ENCODE peak calls at places on chromosome 13, in seven cellular contexts. One of them, this sample, is unnamed. For H3K36me3, the result is how much of the 10 kb centered on the place peaks cover.

GRCh38 chr13:50357586-50358118 is 342.4 kb downstream of the KCNRG start:
- DNase-seq in bronchial epithelial cell: peak
- DNase-seq in mucosa of descending colon: no peak
- DNase-seq in A673: no peak
- DNase-seq in Karpas-422: no peak
- DNase-seq in thoracic aorta: no peak
- DNase-seq in effector memory CD4-positive, alpha-beta T cell: no peak
- DNase-seq in this sample: no peak

GRCh38 chr13:43221611-43222010 is 198.2 kb downstream of the DNAJC15 start:
- DNase-seq in mucosa of descending colon: no peak
- DNase-seq in effector memory CD4-positive, alpha-beta T cell: no peak
- DNase-seq in A673: no peak
- DNase-seq in bronchial epithelial cell: no peak
- DNase-seq in Karpas-422: no peak
- DNase-seq in thoracic aorta: no peak
- DNase-seq in this sample: no peak

GRCh38 chr13:62879071-62879470 is 1463.4 kb upstream of the PCDH20 start:
- DNase-seq in thoracic aorta: no peak
- DNase-seq in Karpas-422: no peak
- DNase-seq in effector memory CD4-positive, alpha-beta T cell: no peak
- DNase-seq in mucosa of descending colon: no peak
- DNase-seq in A673: peak
- DNase-seq in bronchial epithelial cell: no peak
- DNase-seq in this sample: peak

GRCh38 chr13:49220035-49220855 is at the start of gene MLNR:
- DNase-seq in Karpas-422: no peak
- DNase-seq in thoracic aorta: no peak
- DNase-seq in bronchial epithelial cell: no peak
- DNase-seq in mucosa of descending colon: peak
- DNase-seq in effector memory CD4-positive, alpha-beta T cell: peak
- DNase-seq in A673: peak
- DNase-seq in this sample: peak

GRCh38 chr13:100484708-100485107 is 103.9 kb downstream of the GGACT start:
- DNase-seq in thoracic aorta: no peak
- DNase-seq in Karpas-422: no peak
- DNase-seq in bronchial epithelial cell: no peak
- DNase-seq in mucosa of descending colon: peak
- DNase-seq in A673: no peak
- DNase-seq in effector memory CD4-positive, alpha-beta T cell: no peak
- DNase-seq in this sample: no peak

GRCh38 chr13:91369432-91369831 is 21.9 kb downstream of the MIR17HG start:
- DNase-seq in mucosa of descending colon: no peak
- DNase-seq in bronchial epithelial cell: no peak
- DNase-seq in Karpas-422: no peak
- DNase-seq in A673: peak
- DNase-seq in thoracic aorta: no peak
- DNase-seq in effector memory CD4-positive, alpha-beta T cell: no peak
- DNase-seq in this sample: peak

GRCh38 chr13:41054212-41054877 is 7.0 kb upstream of the WBP4 start:
- DNase-seq in bronchial epithelial cell: peak
- DNase-seq in mucosa of descending colon: no peak
- DNase-seq in thoracic aorta: no peak
- DNase-seq in A673: peak
- DNase-seq in Karpas-422: peak
- DNase-seq in effector memory CD4-positive, alpha-beta T cell: peak
- DNase-seq in this sample: no peak

GRCh38 chr13:20161275-20161950 is 561 bp upstream of the GJA3 start:
- DNase-seq in Karpas-422: peak
- DNase-seq in A673: peak
- DNase-seq in thoracic aorta: no peak
- DNase-seq in mucosa of descending colon: peak
- DNase-seq in effector memory CD4-positive, alpha-beta T cell: peak
- DNase-seq in bronchial epithelial cell: no peak
- DNase-seq in this sample: no peak

GRCh38 chr13:59374720-59375119 is 789.0 kb downstream of the DIAPH3 start:
- DNase-seq in thoracic aorta: no peak
- DNase-seq in effector memory CD4-positive, alpha-beta T cell: no peak
- DNase-seq in A673: no peak
- DNase-seq in bronchial epithelial cell: no peak
- DNase-seq in mucosa of descending colon: no peak
- DNase-seq in Karpas-422: no peak
- DNase-seq in this sample: no peak

GRCh38 chr13:59950201-59950730 is 213.5 kb downstream of the DIAPH3 start:
- DNase-seq in mucosa of descending colon: no peak
- DNase-seq in thoracic aorta: no peak
- DNase-seq in A673: peak
- DNase-seq in Karpas-422: no peak
- DNase-seq in effector memory CD4-positive, alpha-beta T cell: no peak
- DNase-seq in bronchial epithelial cell: no peak
- DNase-seq in this sample: no peak

GRCh38 chr13:105312906-105313305 is 1222.6 kb downstream of the EFNB2 start:
- DNase-seq in A673: no peak
- DNase-seq in effector memory CD4-positive, alpha-beta T cell: no peak
- DNase-seq in thoracic aorta: no peak
- DNase-seq in Karpas-422: no peak
- DNase-seq in mucosa of descending colon: no peak
- DNase-seq in bronchial epithelial cell: no peak
- DNase-seq in this sample: no peak

GRCh38 chr13:39038569-39038898 is 278 bp downstream of the NHLRC3 start:
- DNase-seq in mucosa of descending colon: no peak
- DNase-seq in A673: peak
- DNase-seq in thoracic aorta: no peak
- DNase-seq in Karpas-422: peak
- DNase-seq in effector memory CD4-positive, alpha-beta T cell: peak
- DNase-seq in bronchial epithelial cell: no peak
- DNase-seq in this sample: no peak

GRCh38 chr13:33624740-33625139 is 193.2 kb upstream of the RFC3 start:
- DNase-seq in Karpas-422: no peak
- DNase-seq in thoracic aorta: no peak
- DNase-seq in effector memory CD4-positive, alpha-beta T cell: no peak
- DNase-seq in mucosa of descending colon: no peak
- DNase-seq in bronchial epithelial cell: no peak
- DNase-seq in A673: no peak
- DNase-seq in this sample: no peak

GRCh38 chr13:98324105-98324504 is 147.0 kb upstream of the RNF113B start:
- DNase-seq in bronchial epithelial cell: no peak
- DNase-seq in mucosa of descending colon: no peak
- DNase-seq in thoracic aorta: no peak
- DNase-seq in A673: no peak
- DNase-seq in effector memory CD4-positive, alpha-beta T cell: no peak
- DNase-seq in Karpas-422: no peak
- DNase-seq in this sample: no peak

GRCh38 chr13:106161186-106161585 is 374.3 kb downstream of the EFNB2 start:
- DNase-seq in mucosa of descending colon: no peak
- DNase-seq in A673: no peak
- DNase-seq in effector memory CD4-positive, alpha-beta T cell: no peak
- DNase-seq in thoracic aorta: no peak
- DNase-seq in Karpas-422: no peak
- DNase-seq in bronchial epithelial cell: no peak
- DNase-seq in this sample: no peak

GRCh38 chr13:78993792-78994191 is 334.8 kb upstream of the OBI1 start:
- DNase-seq in effector memory CD4-positive, alpha-beta T cell: no peak
- DNase-seq in bronchial epithelial cell: no peak
- DNase-seq in A673: peak
- DNase-seq in mucosa of descending colon: no peak
- DNase-seq in thoracic aorta: no peak
- DNase-seq in Karpas-422: no peak
- DNase-seq in this sample: no peak

GRCh38 chr13:26117620-26118019 is 65.8 kb upstream of the SHISA2 start:
- DNase-seq in Karpas-422: no peak
- DNase-seq in effector memory CD4-positive, alpha-beta T cell: no peak
- DNase-seq in thoracic aorta: no peak
- DNase-seq in A673: no peak
- DNase-seq in bronchial epithelial cell: no peak
- DNase-seq in mucosa of descending colon: no peak
- DNase-seq in this sample: no peak

DNA sequence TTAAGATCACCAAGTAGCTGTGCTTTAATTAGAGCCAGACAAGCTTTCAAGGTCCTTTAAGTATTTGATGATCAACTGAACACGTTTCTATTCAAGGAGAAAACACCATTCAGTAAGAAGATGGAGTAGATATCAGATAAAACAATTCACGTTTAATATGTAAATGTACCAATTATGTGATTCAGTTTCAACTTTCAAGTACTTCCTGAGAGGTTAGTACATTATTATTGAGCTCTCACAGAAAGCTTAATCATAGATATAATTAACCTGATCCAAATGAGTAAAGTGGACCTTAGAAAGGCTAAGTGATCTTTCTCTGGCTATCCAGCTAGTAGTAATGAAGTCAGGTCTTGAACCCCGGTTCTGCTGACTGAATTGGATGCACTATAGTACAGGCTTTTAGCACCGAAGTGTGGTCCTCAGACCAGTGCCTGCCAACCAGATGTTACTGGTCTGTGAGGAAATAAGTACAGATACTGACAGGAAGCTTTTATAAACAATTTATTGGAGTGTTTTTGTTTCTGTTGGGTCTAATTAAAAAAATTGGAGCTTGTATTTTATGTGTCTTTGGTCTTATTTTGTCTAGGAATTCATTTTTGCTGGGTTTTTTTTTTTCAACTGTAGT is 10.2 kb downstream of the CLN5 start:
- DNase-seq in effector memory CD4-positive, alpha-beta T cell: no peak
- DNase-seq in Karpas-422: no peak
- DNase-seq in A673: no peak
- DNase-seq in bronchial epithelial cell: no peak
- DNase-seq in mucosa of descending colon: no peak
- DNase-seq in thoracic aorta: no peak
- DNase-seq in this sample: no peak
- H3K36me3 ChIP-seq in effector memory CD4-positive, alpha-beta T cell: under half
- H3K36me3 ChIP-seq in Karpas-422: under half
- H3K36me3 ChIP-seq in A673: under half
- H3K36me3 ChIP-seq in bronchial epithelial cell: under half
- H3K36me3 ChIP-seq in mucosa of descending colon: under half
- H3K36me3 ChIP-seq in thoracic aorta: under half
- H3K36me3 ChIP-seq in this sample: half or more

GRCh38 chr13:110498765-110499164 is 62.8 kb downstream of the RAB20 start:
- DNase-seq in effector memory CD4-positive, alpha-beta T cell: no peak
- DNase-seq in A673: no peak
- DNase-seq in bronchial epithelial cell: no peak
- DNase-seq in mucosa of descending colon: no peak
- DNase-seq in Karpas-422: no peak
- DNase-seq in thoracic aorta: no peak
- DNase-seq in this sample: no peak

GRCh38 chr13:110503037-110503901 is 58.3 kb downstream of the RAB20 start:
- DNase-seq in A673: peak
- DNase-seq in thoracic aorta: no peak
- DNase-seq in Karpas-422: peak
- DNase-seq in mucosa of descending colon: no peak
- DNase-seq in bronchial epithelial cell: no peak
- DNase-seq in effector memory CD4-positive, alpha-beta T cell: no peak
- DNase-seq in this sample: peak

GRCh38 chr13:110503979-110504499 is 57.5 kb downstream of the RAB20 start:
- DNase-seq in bronchial epithelial cell: no peak
- DNase-seq in mucosa of descending colon: peak
- DNase-seq in thoracic aorta: no peak
- DNase-seq in A673: no peak
- DNase-seq in Karpas-422: no peak
- DNase-seq in effector memory CD4-positive, alpha-beta T cell: no peak
- DNase-seq in this sample: no peak

GRCh38 chr13:110499621-110500281 is 61.8 kb downstream of the RAB20 start:
- DNase-seq in effector memory CD4-positive, alpha-beta T cell: no peak
- DNase-seq in thoracic aorta: no peak
- DNase-seq in Karpas-422: no peak
- DNase-seq in bronchial epithelial cell: peak
- DNase-seq in mucosa of descending colon: no peak
- DNase-seq in A673: peak
- DNase-seq in this sample: peak

GRCh38 chr13:110501188-110501587 is 60.3 kb downstream of the RAB20 start:
- DNase-seq in Karpas-422: no peak
- DNase-seq in thoracic aorta: no peak
- DNase-seq in A673: no peak
- DNase-seq in effector memory CD4-positive, alpha-beta T cell: no peak
- DNase-seq in bronchial epithelial cell: no peak
- DNase-seq in mucosa of descending colon: no peak
- DNase-seq in this sample: no peak
- H3K36me3 ChIP-seq in Karpas-422: under half
- H3K36me3 ChIP-seq in thoracic aorta: half or more
- H3K36me3 ChIP-seq in A673: under half
- H3K36me3 ChIP-seq in effector memory CD4-positive, alpha-beta T cell: under half
- H3K36me3 ChIP-seq in bronchial epithelial cell: under half
- H3K36me3 ChIP-seq in mucosa of descending colon: under half
- H3K36me3 ChIP-seq in this sample: half or more

DNA sequence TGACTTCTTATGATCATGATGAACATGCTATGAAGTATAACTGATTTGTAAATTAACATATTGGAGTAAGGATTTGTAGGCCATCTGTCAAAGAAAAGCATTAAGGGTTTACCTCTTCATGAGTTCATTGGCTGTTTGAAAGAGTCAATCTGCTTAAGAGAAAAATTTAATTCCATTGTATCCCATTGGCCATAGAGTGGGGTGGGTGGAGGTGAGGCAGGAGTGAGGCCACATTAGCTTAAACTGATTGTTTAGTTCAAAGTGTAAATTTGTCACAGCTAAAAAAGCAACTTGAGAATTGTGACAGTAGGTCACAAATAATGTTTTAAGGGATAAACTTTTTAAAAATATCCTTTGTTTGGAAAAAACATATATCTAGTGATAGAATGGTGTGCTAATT is 11.4 kb downstream of the GPR180 start:
- DNase-seq in Karpas-422: no peak
- DNase-seq in A673: no peak
- DNase-seq in effector memory CD4-positive, alpha-beta T cell: no peak
- DNase-seq in thoracic aorta: no peak
- DNase-seq in bronchial epithelial cell: no peak
- DNase-seq in mucosa of descending colon: no peak
- DNase-seq in this sample: no peak
- H3K36me3 ChIP-seq in Karpas-422: under half
- H3K36me3 ChIP-seq in A673: under half
- H3K36me3 ChIP-seq in effector memory CD4-positive, alpha-beta T cell: under half
- H3K36me3 ChIP-seq in thoracic aorta: under half
- H3K36me3 ChIP-seq in bronchial epithelial cell: under half
- H3K36me3 ChIP-seq in mucosa of descending colon: under half
- H3K36me3 ChIP-seq in this sample: under half

DNA sequence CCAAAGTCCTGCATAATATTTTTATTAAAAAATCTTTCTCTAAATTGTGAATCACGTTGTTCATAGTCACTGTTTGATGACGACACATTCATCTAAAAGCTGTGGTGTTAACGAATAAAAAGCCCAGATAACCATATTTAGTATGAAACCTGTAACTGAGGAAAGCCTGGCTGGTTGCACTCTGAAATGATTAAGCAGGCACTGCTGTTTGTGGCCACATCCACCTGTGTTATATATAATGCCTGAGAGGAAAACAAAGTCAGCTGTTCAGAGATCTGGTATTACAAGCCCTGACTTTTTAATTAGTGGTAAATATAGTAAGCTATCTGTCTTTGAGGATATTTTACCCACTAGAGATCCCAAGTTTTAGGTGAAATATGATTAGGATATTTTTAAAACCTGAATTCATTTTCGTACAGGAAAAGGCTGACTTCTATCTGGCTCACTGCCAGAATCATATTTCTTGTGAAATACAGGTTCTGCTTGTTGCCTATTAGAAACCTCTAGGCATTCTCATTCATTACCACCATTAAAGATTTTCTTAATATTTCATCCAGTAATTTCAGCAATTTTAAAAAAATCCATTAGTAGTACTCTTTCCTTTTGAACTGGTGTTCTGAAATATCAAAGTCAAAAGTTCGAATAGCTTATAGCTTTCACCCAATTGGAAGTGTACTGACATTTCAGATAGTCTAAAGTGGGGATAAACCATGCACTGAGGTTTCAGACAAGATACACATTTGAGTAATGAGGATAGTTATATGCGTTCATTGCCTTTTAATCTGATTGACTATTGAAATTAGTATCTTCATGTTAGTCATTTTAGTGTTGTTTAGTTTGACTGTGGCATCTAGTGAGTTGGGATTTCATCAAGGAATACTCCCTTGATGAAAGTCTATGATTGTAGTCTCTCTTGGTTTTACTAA is 79.7 kb downstream of the LMO7 start:
- DNase-seq in effector memory CD4-positive, alpha-beta T cell: no peak
- DNase-seq in Karpas-422: no peak
- DNase-seq in bronchial epithelial cell: peak
- DNase-seq in A673: no peak
- DNase-seq in mucosa of descending colon: no peak
- DNase-seq in thoracic aorta: no peak
- DNase-seq in this sample: no peak
- H3K36me3 ChIP-seq in effector memory CD4-positive, alpha-beta T cell: under half
- H3K36me3 ChIP-seq in Karpas-422: under half
- H3K36me3 ChIP-seq in bronchial epithelial cell: under half
- H3K36me3 ChIP-seq in A673: under half
- H3K36me3 ChIP-seq in mucosa of descending colon: under half
- H3K36me3 ChIP-seq in thoracic aorta: under half
- H3K36me3 ChIP-seq in this sample: under half